ENCODE peak calls at places on chromosomes 5 and 9, in five cellular contexts. E, Z, J, C and T are unnamed samples.

GRCh38 chr5:10069781-10070313 is 179.8 kb downstream of the ATPSCKMT start:
- DNase-seq in E (no peak), Z (no peak), J (no peak), C (no peak), T (no peak)

GRCh38 chr5:173770637-173771036 is 117.5 kb upstream of the CPEB4 start:
- DNase-seq in E (no peak), Z (no peak), J (no peak), C (no peak), T (no peak)

GRCh38 chr9:99011161-99011709 is 67.5 kb downstream of the COL15A1 start:
- DNase-seq in E (no peak), Z (no peak), J (no peak), C (peak; percentile 65), T (no peak)

GRCh38 chr5:149489605-149490037 is 61.6 kb downstream of the CSNK1A1 start:
- DNase-seq in E (peak; percentile 68), Z (no peak), J (no peak), C (peak; percentile 72), T (no peak)

GRCh38 chr5:163221581-163221980 is 215.8 kb upstream of the CCNG1 start:
- DNase-seq in E (no peak), Z (no peak), J (no peak), C (no peak), T (no peak)

GRCh38 chr5:120139039-120139438 is 325.1 kb upstream of the PRR16 start:
- DNase-seq in E (peak; percentile 96), Z (no peak), J (no peak), C (peak; percentile 99), T (peak; percentile 78)

GRCh38 chr9:19283108-19283710 is 52.7 kb downstream of the DENND4C start:
- DNase-seq in E (no peak), Z (no peak), J (no peak), C (no peak), T (no peak)

GRCh38 chr5:82244854-82245635 is 33.1 kb downstream of the RPS23 start:
- DNase-seq in E (peak; percentile 12), Z (no peak), J (no peak), C (no peak), T (no peak)

GRCh38 chr5:54867310-54867944 is 118.0 kb downstream of the ESM1 start:
- DNase-seq in E (peak; percentile 71), Z (peak; percentile 18), J (no peak), C (peak; percentile 74), T (peak; percentile 50)

GRCh38 chr5:178790371-178790770 is 59.9 kb upstream of the ZNF354A start:
- DNase-seq in E (peak; percentile 6), Z (no peak), J (no peak), C (no peak), T (no peak)

GRCh38 chr5:58615931-58616330 is 33.1 kb downstream of the RAB3C start:
- DNase-seq in E (no peak), Z (no peak), J (no peak), C (no peak), T (no peak)

GRCh38 chr9:19488721-19489120 is 79.9 kb downstream of the ACER2 start:
- DNase-seq in E (no peak), Z (no peak), J (no peak), C (no peak), T (no peak)

GRCh38 chr5:131005963-131006684 is 158.9 kb downstream of the HINT1 start:
- DNase-seq in E (peak; percentile 10), Z (no peak), J (no peak), C (peak; percentile 21), T (no peak)

GRCh38 chr9:132946624-132947295 is 2.3 kb upstream of the TSC1 start:
- DNase-seq in E (peak; percentile 77), Z (no peak), J (no peak), C (peak; percentile 48), T (peak; percentile 64)

GRCh38 chr5:172353271-172353807 is 69.8 kb upstream of the UBTD2 start:
- DNase-seq in E (no peak), Z (no peak), J (no peak), C (no peak), T (no peak)

GRCh38 chr5:113105693-113106280 is 129.2 kb downstream of the DCP2 start:
- DNase-seq in E (no peak), Z (no peak), J (no peak), C (no peak), T (no peak)

GRCh38 chr5:37918420-37918819 is 78.6 kb upstream of the GDNF start:
- DNase-seq in E (peak; percentile 8), Z (no peak), J (no peak), C (peak; percentile 16), T (no peak)

GRCh38 chr5:38556115-38556598 is 289 bp downstream of the LIFR start:
- DNase-seq in E (no peak), Z (no peak), J (peak; percentile 72), C (no peak), T (peak; percentile 29)

GRCh38 chr5:176440932-176441706 is 7.1 kb upstream of the FAF2 start:
- DNase-seq in E (peak; percentile 4), Z (no peak), J (no peak), C (no peak), T (no peak)

GRCh38 chr9:88681434-88681833 is 146.5 kb downstream of the NXNL2 start:
- DNase-seq in E (no peak), Z (no peak), J (no peak), C (no peak), T (no peak)

GRCh38 chr9:74663456-74663855 is 166.3 kb downstream of the RORB start:
- DNase-seq in E (peak; percentile 8), Z (no peak), J (no peak), C (peak; percentile 7), T (peak; percentile 18)

GRCh38 chr9:134811079-134811672 is 69.4 kb upstream of the FCN2 start:
- DNase-seq in E (no peak), Z (no peak), J (no peak), C (no peak), T (peak; percentile 66)

GRCh38 chr5:43775000-43775399 is 172.0 kb downstream of the NNT start:
- DNase-seq in E (no peak), Z (no peak), J (no peak), C (no peak), T (no peak)

GRCh38 chr9:9061599-9061998 is 1262.0 kb upstream of the DMAC1 start:
- DNase-seq in E (no peak), Z (peak; percentile 42), J (no peak), C (no peak), T (no peak)